ENCODE peak calls at places on chromosomes 11 and 22, in four cellular contexts. A, O, I and T are unnamed samples.

GRCh38 chr11:57482782-57483569 is 22.6 kb downstream of the RTN4RL2 start:
- DNase-seq in I (no peak), O (peak; percentile 60), A (no peak), T (peak; percentile 22)

GRCh38 chr22:42078469-42079318 is 806 bp upstream of the SMDT1 start:
- DNase-seq in I (no peak), A (no peak), O (no peak), T (peak; percentile 64)

GRCh38 chr22:37196539-37197450 is 8.7 kb upstream of the C1QTNF6 start:
- DNase-seq in I (no peak), O (no peak), A (peak; percentile 92), T (peak; percentile 91)

GRCh38 chr22:28978158-28978557 is 83.5 kb downstream of the C22orf31 start:
- DNase-seq in A (peak; percentile 51), O (no peak), I (no peak), T (peak; percentile 35)

GRCh38 chr22:24155597-24156145 is 25.6 kb upstream of the SUSD2 start:
- DNase-seq in O (peak; percentile 39), A (peak; percentile 77), I (no peak), T (peak; percentile 76)

GRCh38 chr22:43094551-43094950 is 5.4 kb upstream of the TTLL1 start:
- DNase-seq in O (no peak), I (no peak), A (no peak), T (no peak)

GRCh38 chr11:17831883-17832282 is 97.3 kb downstream of the KCNC1 start:
- DNase-seq in I (no peak), O (no peak), A (no peak), T (no peak)

GRCh38 chr11:117143390-117143789 is 697 bp upstream of the PAFAH1B2 start:
- DNase-seq in I (peak; percentile 50), O (no peak), A (peak; percentile 63), T (peak; percentile 42)

GRCh38 chr11:12528487-12528886 is 145.7 kb upstream of the TEAD1 start:
- DNase-seq in I (no peak), O (no peak), A (no peak), T (no peak)

GRCh38 chr11:3841426-3842304 is 906 bp upstream of the RHOG start:
- DNase-seq in I (peak; percentile 59), A (peak; percentile 79), O (peak; percentile 94), T (peak; percentile 85)

GRCh38 chr11:44632466-44633123 is 67.1 kb downstream of the CD82 start:
- DNase-seq in O (no peak), I (no peak), A (peak; percentile 50), T (peak; percentile 29)